ENCODE peak calls at places on chromosomes 16 and 17, in eight cellular contexts. J is dorsolateral prefrontal cortex; F is AG20443; A is activated naive CD4-positive, alpha-beta T cell treated with Interleukin-2 at 50 U/mL for 16 hours; H is GDM1; P is skeletal muscle cell; O is activated CD8-positive, alpha-beta T cell treated with anti-CD3 and anti-CD28 coated beads for 36 hours; T is AG04450. C is an unnamed sample.

GRCh38 chr17:82696916-82697807 is 1.3 kb downstream of the RAB40B start:
- DNase-seq in J (no peak), F (peak), A (peak), H (no peak), P (no peak), O (peak), T (no peak), C (no peak)

GRCh38 chr16:80948886-80949502 is 57.7 kb downstream of the CMC2 start:
- DNase-seq in J (peak), F (peak), A (peak), H (no peak), P (no peak), O (peak), T (no peak), C (no peak)

GRCh38 chr17:49717371-49717841 is 9.6 kb upstream of the SLC35B1 start:
- DNase-seq in J (no peak), F (no peak), A (peak), H (no peak), P (no peak), O (peak), T (no peak), C (no peak)

GRCh38 chr16:54633943-54634362 is 296.7 kb upstream of the IRX5 start:
- DNase-seq in J (no peak), F (no peak), A (no peak), H (no peak), P (no peak), O (peak), T (no peak), C (no peak)

GRCh38 chr16:70723740-70724145 is 37.9 kb upstream of the MTSS2 start:
- DNase-seq in J (no peak), F (no peak), A (no peak), H (no peak), P (no peak), O (no peak), T (no peak), C (no peak)

GRCh38 chr16:29927523-29927905 is 1.5 kb upstream of the KCTD13 start:
- DNase-seq in J (no peak), F (peak), A (no peak), H (no peak), P (no peak), O (no peak), T (no peak), C (no peak)

GRCh38 chr17:40963838-40964237 is 2.9 kb downstream of the KRT39 start:
- DNase-seq in J (no peak), F (peak), A (no peak), H (no peak), P (no peak), O (no peak), T (no peak), C (no peak)

GRCh38 chr17:72754513-72754912 is 338.0 kb downstream of the SLC39A11 start:
- DNase-seq in J (no peak), F (no peak), A (no peak), H (no peak), P (no peak), O (no peak), T (no peak), C (no peak)

GRCh38 chr17:77434136-77435114 is 293.7 kb downstream of the SEC14L1 start:
- DNase-seq in J (no peak), F (no peak), A (no peak), H (no peak), P (no peak), O (no peak), T (no peak), C (no peak)

GRCh38 chr17:35807371-35808144 is 1.7 kb upstream of the TAF15 start:
- DNase-seq in J (no peak), F (no peak), A (no peak), H (no peak), P (no peak), O (no peak), T (no peak), C (peak)

GRCh38 chr16:53922067-53922804 is 218.3 kb downstream of the FTO start:
- DNase-seq in J (no peak), F (no peak), A (no peak), H (no peak), P (no peak), O (no peak), T (no peak), C (no peak)

C was measured in BJ.